ENCODE peak calls at places on chromosome 1, in ten cellular contexts. A is stomach, U is transverse colon, C is prostate gland, O is suprapubic skin, X is GM23338, P is SK-N-MC, W is endothelial cell of umbilical vein, I is upper lobe of left lung, D is breast epithelium. L is an unnamed sample.

GRCh38 chr1:234607091-234608025 is 2.6 kb downstream of the IRF2BP2 start:
- DNase-seq in A (peak; percentile 38), U (peak; percentile 44), C (no peak), O (no peak), X (peak; percentile 48), P (no peak), W (peak; percentile 52), I (peak; percentile 48), D (no peak), L (peak; percentile 80)

GRCh38 chr1:246306415-246307037 is 200.6 kb downstream of the SMYD3 start:
- DNase-seq in A (no peak), U (no peak), C (no peak), O (no peak), X (peak; percentile 20), P (no peak), W (no peak), I (no peak), D (no peak), L (no peak)

GRCh38 chr1:9128520-9129371 is at the start of gene GPR157:
- DNase-seq in A (peak; percentile 94), U (peak; percentile 95), C (peak; percentile 91), O (peak; percentile 94), X (peak; percentile 89), P (peak; percentile 14), W (peak; percentile 70), I (peak; percentile 95), D (peak; percentile 81), L (peak; percentile 94)

GRCh38 chr1:158153179-158153578 is 27.5 kb upstream of the CD1D start:
- DNase-seq in A (no peak), U (no peak), C (no peak), O (no peak), X (no peak), P (no peak), W (no peak), I (no peak), D (no peak), L (no peak)

GRCh38 chr1:11924334-11925195 is 1.7 kb downstream of the KIAA2013 start:
- DNase-seq in A (no peak), U (peak; percentile 42), C (no peak), O (no peak), X (no peak), P (no peak), W (no peak), I (no peak), D (no peak), L (no peak)

GRCh38 chr1:101995984-101996731 is 568 bp downstream of the OLFM3 start:
- DNase-seq in A (no peak), U (no peak), C (no peak), O (no peak), X (peak; percentile 47), P (no peak), W (no peak), I (no peak), D (no peak), L (no peak)

GRCh38 chr1:85689788-85690404 is 18.3 kb downstream of the ZNHIT6 start:
- DNase-seq in A (no peak), U (no peak), C (no peak), O (no peak), X (no peak), P (no peak), W (no peak), I (no peak), D (no peak), L (no peak)

GRCh38 chr1:152107984-152108898 is 7.0 kb downstream of the TCHH start:
- DNase-seq in A (no peak), U (no peak), C (no peak), O (no peak), X (peak; percentile 78), P (no peak), W (peak; percentile 17), I (no peak), D (no peak), L (no peak)

GRCh38 chr1:39642796-39643195 is 3.4 kb upstream of the HEYL start:
- DNase-seq in A (no peak), U (no peak), C (no peak), O (no peak), X (no peak), P (no peak), W (no peak), I (no peak), D (no peak), L (no peak)

GRCh38 chr1:39638965-39639332 is 494 bp downstream of the HEYL start:
- DNase-seq in A (no peak), U (no peak), C (no peak), O (no peak), X (peak; percentile 28), P (no peak), W (no peak), I (no peak), D (no peak), L (no peak)

GRCh38 chr1:39640861-39641260 is 1.4 kb upstream of the HEYL start:
- DNase-seq in A (no peak), U (no peak), C (no peak), O (no peak), X (no peak), P (no peak), W (no peak), I (no peak), D (no peak), L (no peak)

GRCh38 chr1:39637301-39637700 is 2.1 kb downstream of the HEYL start:
- DNase-seq in A (no peak), U (no peak), C (no peak), O (no peak), X (no peak), P (no peak), W (no peak), I (no peak), D (no peak), L (no peak)

DNA sequence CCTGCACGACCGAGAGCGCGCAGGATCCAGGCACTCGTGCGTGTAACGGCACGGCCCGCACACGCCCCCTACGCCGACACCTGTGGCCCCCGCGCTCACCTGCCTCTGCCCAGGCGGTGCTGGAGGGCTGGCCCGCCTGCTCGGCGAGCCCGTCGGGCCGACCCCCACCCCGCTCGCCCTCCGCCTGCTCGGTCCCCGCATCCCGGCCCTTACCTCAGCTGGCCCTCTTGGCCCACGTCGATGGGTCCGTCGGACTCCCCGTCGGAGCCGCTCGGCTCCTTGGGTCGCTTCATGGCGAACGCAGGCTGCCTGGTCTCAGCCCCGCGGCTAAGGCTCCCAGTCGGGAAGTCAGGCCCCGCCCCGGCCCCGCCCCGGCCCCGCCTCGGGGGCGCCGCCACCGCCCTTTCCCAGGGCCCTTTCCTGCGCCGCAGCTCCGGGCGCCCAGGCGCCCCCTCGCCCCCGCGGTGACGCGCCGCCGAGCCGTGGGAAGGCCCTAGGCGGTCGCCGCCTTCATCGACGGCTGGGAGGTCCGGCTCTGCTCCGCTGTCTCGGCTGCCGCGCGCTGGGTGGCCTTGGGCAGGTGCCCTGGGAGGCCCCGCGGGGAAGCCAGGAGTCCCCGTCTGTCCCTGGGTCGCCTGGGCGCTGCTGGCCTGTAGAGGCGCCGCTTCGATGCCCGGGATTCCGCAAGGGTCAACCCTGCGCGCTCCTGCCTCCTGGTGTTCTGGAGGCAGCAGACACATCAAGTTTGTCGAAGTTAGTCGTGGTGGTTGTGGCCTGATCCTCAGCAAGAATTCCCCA is at the start of gene HEYL:
- DNase-seq in A (peak; percentile 69), U (peak; percentile 85), C (no peak), O (no peak), X (peak; percentile 92), P (no peak), W (no peak), I (peak; percentile 83), D (no peak), L (peak; percentile 82)
- TF ChIP-seq POLR2AphosphoS5 in A (no peak), U (peak; percentile 9), C (no peak), O (no peak), X (peak; percentile 71), P (no peak), W (no peak), I (peak; percentile 54), D (no peak), L (no peak)

DNA sequence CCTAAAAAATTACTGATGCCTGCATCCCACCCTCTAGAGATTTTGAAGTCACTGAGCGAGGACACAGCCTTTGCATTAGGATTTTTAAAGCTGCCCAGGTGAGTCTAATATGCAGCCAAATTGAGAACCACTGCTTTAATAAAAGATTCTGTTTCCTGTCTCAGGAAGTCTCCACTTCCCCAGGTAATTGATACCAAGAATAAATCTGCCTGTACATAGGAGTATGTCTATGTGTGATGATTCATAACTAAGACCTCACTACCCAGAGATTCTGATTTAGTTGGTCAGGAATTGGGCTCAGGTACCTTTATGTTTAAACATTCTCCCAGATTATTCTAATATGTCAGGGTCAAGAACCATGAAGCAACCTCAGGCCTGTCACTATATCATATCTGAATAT is 108.8 kb upstream of the ARTN start:
- DNase-seq in A (no peak), U (no peak), C (no peak), O (no peak), X (no peak), P (no peak), W (no peak), I (no peak), D (no peak), L (no peak)
- H3K27ac ChIP-seq in A (no peak overlapping the region), U (no peak overlapping the region), C (no peak overlapping the region), O (no peak overlapping the region), X (no peak overlapping the region), P (no peak overlapping the region), W (no peak overlapping the region), I (no peak overlapping the region), D (no peak overlapping the region), L (no peak overlapping the region)

DNA sequence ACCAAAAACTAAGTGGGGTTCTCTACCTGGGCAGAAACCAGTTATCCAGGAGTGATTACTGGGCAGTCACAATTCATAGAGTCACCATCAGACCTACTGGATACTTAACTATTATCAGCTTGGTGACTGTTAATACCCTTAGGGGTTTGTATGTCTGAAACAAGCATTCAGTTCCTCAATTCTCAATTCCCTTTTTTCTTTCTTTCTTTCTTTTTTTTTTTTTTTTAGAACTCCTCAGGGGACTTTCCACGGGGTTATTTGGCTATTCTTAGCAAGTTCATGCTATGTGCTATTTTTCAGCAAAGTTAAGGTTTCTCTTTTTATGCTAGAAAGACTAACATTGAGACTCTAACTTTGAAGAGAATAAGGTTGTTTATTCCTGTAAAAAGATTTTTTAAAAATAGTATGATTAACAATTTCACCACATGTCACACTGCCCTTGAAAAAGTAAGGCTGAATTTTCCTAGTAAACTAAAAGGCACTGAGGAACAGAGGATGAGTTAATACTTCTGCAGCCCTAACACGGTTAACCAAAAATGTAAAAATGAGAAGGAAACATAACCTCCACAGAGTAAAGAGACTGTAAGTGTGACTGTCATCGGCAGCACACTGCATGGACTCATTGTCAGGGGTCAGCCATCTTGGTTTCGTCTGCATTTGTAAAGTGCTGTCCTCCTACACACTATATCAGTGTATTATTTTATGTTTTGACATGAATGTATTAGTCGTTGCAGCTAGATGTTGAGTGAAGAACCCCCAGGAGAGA is 310.2 kb downstream of the NTNG1 start:
- DNase-seq in A (no peak), U (no peak), C (no peak), O (no peak), X (no peak), P (no peak), W (no peak), I (no peak), D (no peak), L (no peak)
- TF ChIP-seq POLR2AphosphoS5 in A (no peak), U (no peak), C (no peak), O (no peak), X (no peak), P (no peak), W (no peak), I (no peak), D (no peak), L (no peak)

GRCh38 chr1:165875171-165875570 is 47.8 kb downstream of the UCK2 start:
- DNase-seq in A (peak; percentile 59), U (no peak), C (no peak), O (no peak), X (no peak), P (no peak), W (no peak), I (no peak), D (no peak), L (no peak)

GRCh38 chr1:165874643-165875042 is 47.2 kb downstream of the UCK2 start:
- DNase-seq in A (no peak), U (no peak), C (no peak), O (no peak), X (no peak), P (no peak), W (no peak), I (no peak), D (no peak), L (no peak)

GRCh38 chr1:165877411-165877810 is 50.0 kb downstream of the UCK2 start:
- DNase-seq in A (no peak), U (no peak), C (no peak), O (no peak), X (no peak), P (no peak), W (no peak), I (no peak), D (no peak), L (no peak)

GRCh38 chr1:165876121-165876520 is 48.7 kb downstream of the UCK2 start:
- DNase-seq in A (no peak), U (no peak), C (no peak), O (no peak), X (no peak), P (no peak), W (no peak), I (no peak), D (no peak), L (no peak)

DNA sequence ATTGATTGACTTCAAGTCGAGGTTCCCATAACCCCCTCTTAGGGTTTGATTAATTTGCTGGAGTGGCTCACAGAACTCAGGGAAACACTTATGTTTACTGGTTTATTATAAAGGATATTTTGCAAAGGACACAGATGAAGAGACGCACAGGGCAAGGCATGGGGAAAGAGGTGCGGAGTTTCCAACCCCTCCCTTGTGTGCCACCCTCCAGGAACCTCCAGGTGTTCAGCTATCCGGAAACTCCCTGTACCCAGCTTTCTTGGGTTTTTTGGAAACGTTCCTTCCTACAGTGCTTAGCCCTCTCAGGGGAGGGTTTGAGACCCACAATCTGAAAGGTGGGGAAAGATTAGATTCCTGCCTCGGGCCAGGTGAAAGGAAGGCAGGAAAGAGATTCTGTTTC is 48.2 kb downstream of the UCK2 start:
- DNase-seq in A (no peak), U (no peak), C (no peak), O (no peak), X (no peak), P (no peak), W (no peak), I (no peak), D (no peak), L (no peak)
- H3K27ac ChIP-seq in A (peak overlapping the region; percentile 88), U (peak overlapping the region; percentile 24), C (no peak overlapping the region), O (peak overlapping the region; percentile 2), X (no peak overlapping the region), P (no peak overlapping the region), W (no peak overlapping the region), I (no peak overlapping the region), D (peak overlapping the region; percentile 65), L (no peak overlapping the region)

L was measured in sigmoid colon.